ENCODE peak calls at places on chromosomes 2 and 18, in four cellular contexts. F is WTC11, X is smooth muscle cell of the brain vasculature, U is adipocyte. E is an unnamed sample.

GRCh38 chr2:74201596-74201995 is 3.2 kb downstream of the MTHFD2 start:
- DNase-seq in X (no peak), U (peak; percentile 88), F (no peak), E (no peak)

GRCh38 chr18:59916746-59917145 is 16.9 kb downstream of the PMAIP1 start:
- DNase-seq in F (no peak), U (no peak), X (no peak), E (no peak)

GRCh38 chr2:100761365-100761764 is 58.6 kb upstream of the NPAS2 start:
- DNase-seq in X (no peak), F (no peak), U (no peak), E (no peak)

GRCh38 chr2:68889500-68889899 is 18.3 kb upstream of the BMP10 start:
- DNase-seq in F (no peak), U (no peak), X (no peak), E (no peak)

GRCh38 chr18:21735452-21736015 is 5.1 kb upstream of the MIB1 start:
- DNase-seq in F (peak; percentile 62), U (no peak), X (no peak), E (no peak)

GRCh38 chr2:123303735-123304134 is 721.4 kb upstream of the CNTNAP5 start:
- DNase-seq in U (no peak), F (no peak), X (no peak), E (no peak)

GRCh38 chr2:28080911-28081310 is 190.4 kb downstream of the BABAM2 start:
- DNase-seq in X (no peak), U (peak; percentile 82), F (no peak), E (peak; percentile 88)

GRCh38 chr2:127700527-127701192 is 637 bp upstream of the SFT2D3 start:
- DNase-seq in F (peak; percentile 55), U (no peak), X (no peak), E (no peak)

GRCh38 chr2:40199758-40200157 is 252.1 kb downstream of the SLC8A1 start:
- DNase-seq in F (no peak), X (no peak), U (peak; percentile 89), E (no peak)

GRCh38 chr2:199527071-199527470 is 69.3 kb upstream of the SATB2 start:
- DNase-seq in F (no peak), U (no peak), X (no peak), E (no peak)

GRCh38 chr18:43772907-43773306 is 495.6 kb upstream of the SYT4 start:
- DNase-seq in F (no peak), X (no peak), U (no peak), E (no peak)

GRCh38 chr2:230746213-230746612 is 33.6 kb downstream of the CAB39 start:
- DNase-seq in F (no peak), X (no peak), U (no peak), E (no peak)

GRCh38 chr2:82795446-82795845 is 1663.6 kb downstream of the SUCLG1 start:
- DNase-seq in U (peak; percentile 77), F (no peak), X (no peak), E (peak; percentile 64)

GRCh38 chr2:47087051-47087450 is 68.1 kb downstream of the STPG4 start:
- DNase-seq in U (no peak), F (no peak), X (no peak), E (no peak)

GRCh38 chr2:12861344-12861942 is 144.7 kb downstream of the TRIB2 start:
- DNase-seq in U (peak; percentile 50), F (no peak), X (no peak), E (no peak)

GRCh38 chr18:77062518-77063003 is 70.0 kb downstream of the MBP start:
- DNase-seq in F (no peak), X (no peak), U (no peak), E (no peak)

GRCh38 chr2:60899892-60900249 is 18.5 kb downstream of the REL start:
- DNase-seq in X (no peak), F (no peak), U (no peak), E (no peak)

GRCh38 chr18:49321800-49322461 is 138.5 kb downstream of the DYM start:
- DNase-seq in F (no peak), X (no peak), U (peak; percentile 82), E (no peak)

GRCh38 chr18:79577451-79578395 is 101.9 kb upstream of the CTDP1 start:
- DNase-seq in U (no peak), X (no peak), F (no peak), E (no peak)

GRCh38 chr2:109120166-109120565 is 8.8 kb upstream of the SH3RF3 start:
- DNase-seq in X (no peak), F (no peak), U (no peak), E (no peak)

GRCh38 chr18:808086-808485 is 4.0 kb downstream of the YES1 start:
- DNase-seq in U (peak; percentile 19), F (no peak), X (no peak), E (no peak)

GRCh38 chr2:64019083-64019974 is at the start of gene VPS54:
- DNase-seq in U (peak; percentile 81), X (peak; percentile 29), F (peak; percentile 71), E (peak; percentile 22)

GRCh38 chr2:37232131-37232933 is 874 bp downstream of the NDUFAF7 start:
- DNase-seq in X (no peak), U (no peak), F (peak; percentile 13), E (no peak)

GRCh38 chr18:12701161-12701560 is 1.4 kb downstream of the CEP76 start:
- DNase-seq in X (no peak), U (peak; percentile 13), F (no peak), E (no peak)

GRCh38 chr2:234677758-234678538 is 181.1 kb upstream of the ARL4C start:
- DNase-seq in F (no peak), X (no peak), U (peak; percentile 39), E (no peak)

GRCh38 chr18:46386788-46387187 is 270.2 kb downstream of the LOXHD1 start:
- DNase-seq in U (peak; percentile 76), F (no peak), X (no peak), E (no peak)

GRCh38 chr2:130727286-130727924 is 1.5 kb upstream of the GPR148 start:
- DNase-seq in X (peak; percentile 9), U (peak; percentile 69), F (peak; percentile 95), E (no peak)

GRCh38 chr2:239692348-239692747 is 291.5 kb upstream of the HDAC4 start:
- DNase-seq in X (no peak), F (no peak), U (no peak), E (no peak)

GRCh38 chr18:50836521-50836957 is 16.7 kb upstream of the MRO start:
- DNase-seq in X (no peak), U (no peak), F (no peak), E (peak; percentile 68)

GRCh38 chr18:56431551-56431950 is 206.8 kb downstream of the TXNL1 start:
- DNase-seq in X (no peak), U (no peak), F (no peak), E (no peak)

GRCh38 chr2:152189622-152190495 is 14.3 kb upstream of the STAM2 start:
- DNase-seq in U (peak; percentile 88), X (peak; percentile 47), F (peak; percentile 19), E (no peak)

GRCh38 chr2:124796647-124797437 is 771.8 kb downstream of the CNTNAP5 start:
- DNase-seq in F (no peak), X (no peak), U (no peak), E (no peak)

GRCh38 chr2:37623971-37624897 is 47.2 kb downstream of the CDC42EP3 start:
- DNase-seq in U (no peak), F (no peak), X (no peak), E (no peak)

GRCh38 chr18:21179590-21180220 is 62.3 kb upstream of the GREB1L start:
- DNase-seq in U (peak; percentile 92), F (peak; percentile 59), X (no peak), E (no peak)

E was measured in glomerular endothelial cell.